ENCODE peak calls at places on chromosomes 13 and 19, in four cellular contexts. One of them, this sample, is unnamed.
A peak's percentile ranks its signal among the peaks of the same experiment; 100 is the strongest.

GRCh38 chr19:17784201-17785008 is 10.5 kb upstream of the B3GNT3 start:
- DNase-seq in K562: peak; percentile 81
- DNase-seq in HepG2: peak; percentile 49
- DNase-seq in GM12878: no peak
- DNase-seq in this sample: peak; percentile 96

GRCh38 chr19:46137915-46138473 is 10.0 kb upstream of the IGFL2 start:
- DNase-seq in K562: no peak
- DNase-seq in GM12878: no peak
- DNase-seq in HepG2: no peak
- DNase-seq in this sample: no peak

GRCh38 chr13:32136061-32136460 is 104.5 kb downstream of the FRY start:
- DNase-seq in HepG2: no peak
- DNase-seq in GM12878: no peak
- DNase-seq in K562: no peak
- DNase-seq in this sample: no peak

GRCh38 chr13:84481958-84482357 is 599.7 kb upstream of the SLITRK1 start:
- DNase-seq in GM12878: no peak
- DNase-seq in K562: no peak
- DNase-seq in HepG2: no peak
- DNase-seq in this sample: no peak

GRCh38 chr13:72384879-72385278 is 342.6 kb downstream of the MZT1 start:
- DNase-seq in GM12878: no peak
- DNase-seq in HepG2: peak; percentile 44
- DNase-seq in K562: no peak
- DNase-seq in this sample: no peak

GRCh38 chr13:37446503-37446902 is 152.1 kb downstream of the POSTN start:
- DNase-seq in HepG2: no peak
- DNase-seq in GM12878: no peak
- DNase-seq in K562: no peak
- DNase-seq in this sample: no peak

GRCh38 chr13:110486061-110486780 is 75.3 kb downstream of the RAB20 start:
- DNase-seq in HepG2: no peak
- DNase-seq in GM12878: no peak
- DNase-seq in K562: no peak
- DNase-seq in this sample: no peak

GRCh38 chr13:67318398-67318797 is 88.3 kb upstream of the PCDH9 start:
- DNase-seq in K562: no peak
- DNase-seq in HepG2: no peak
- DNase-seq in GM12878: no peak
- DNase-seq in this sample: no peak

GRCh38 chr19:46620267-46620666 is 4.6 kb downstream of the PTGIR start:
- DNase-seq in K562: no peak
- DNase-seq in GM12878: no peak
- DNase-seq in HepG2: no peak
- DNase-seq in this sample: no peak

GRCh38 chr19:409515-410242 is 732 bp upstream of the C2CD4C start:
- DNase-seq in K562: no peak
- DNase-seq in HepG2: no peak
- DNase-seq in GM12878: no peak
- DNase-seq in this sample: peak; percentile 73

GRCh38 chr19:55253842-55254624 is 4.8 kb downstream of the PPP6R1 start:
- DNase-seq in HepG2: no peak
- DNase-seq in K562: no peak
- DNase-seq in GM12878: peak; percentile 77
- DNase-seq in this sample: no peak
- TF ChIP-seq HDAC6 in HepG2: no peak
- TF ChIP-seq HDAC6 in K562: no peak
- TF ChIP-seq HDAC6 in GM12878: no peak
- TF ChIP-seq HDAC6 in this sample: no peak

DNA sequence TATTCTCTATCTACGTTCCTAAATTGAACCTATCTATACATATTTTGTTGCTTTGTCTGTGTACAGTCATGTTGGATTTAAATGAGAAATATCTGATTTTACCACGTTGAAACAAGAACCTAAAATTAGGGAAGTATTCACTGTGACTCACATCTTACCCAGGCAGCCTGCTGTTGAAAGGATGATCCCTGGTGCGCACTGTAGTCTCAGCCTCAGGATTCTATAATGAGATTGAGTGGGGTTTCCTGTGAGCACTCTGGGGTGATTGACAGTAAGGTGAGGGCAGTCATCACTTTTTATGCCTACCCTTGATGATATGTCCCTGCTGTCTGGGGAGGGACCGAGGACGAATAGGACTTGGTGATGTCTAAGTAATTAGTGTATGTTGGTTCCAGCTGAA is 35.4 kb downstream of the PCCA start:
- DNase-seq in K562: no peak
- DNase-seq in HepG2: no peak
- DNase-seq in GM12878: no peak
- DNase-seq in this sample: no peak
- TF ChIP-seq GABPA in K562: no peak
- TF ChIP-seq GABPA in HepG2: no peak
- TF ChIP-seq GABPA in GM12878: no peak
- TF ChIP-seq GABPA in this sample: no peak

GRCh38 chr19:39692166-39692565 is 12.1 kb upstream of the LGALS14 start:
- DNase-seq in K562: no peak
- DNase-seq in HepG2: no peak
- DNase-seq in GM12878: no peak
- DNase-seq in this sample: no peak
- TF ChIP-seq KDM1A in K562: no peak
- TF ChIP-seq KDM1A in HepG2: no peak
- TF ChIP-seq KDM1A in GM12878: no peak
- TF ChIP-seq KDM1A in this sample: no peak

GRCh38 chr19:12695997-12696365 is 450 bp downstream of the FBXW9 start:
- DNase-seq in K562: no peak
- DNase-seq in GM12878: no peak
- DNase-seq in HepG2: no peak
- DNase-seq in this sample: no peak
- TF ChIP-seq HDAC6 in K562: no peak
- TF ChIP-seq HDAC6 in GM12878: no peak
- TF ChIP-seq HDAC6 in HepG2: no peak
- TF ChIP-seq HDAC6 in this sample: no peak

GRCh38 chr19:41298327-41298964 is 11.5 kb upstream of the CCDC97 start:
- DNase-seq in GM12878: no peak
- DNase-seq in K562: no peak
- DNase-seq in HepG2: no peak
- DNase-seq in this sample: no peak
- TF ChIP-seq GABPA in GM12878: no peak
- TF ChIP-seq GABPA in K562: no peak
- TF ChIP-seq GABPA in HepG2: no peak
- TF ChIP-seq GABPA in this sample: no peak

GRCh38 chr19:52936958-52937334 is 13.7 kb upstream of the ZNF888 start:
- DNase-seq in HepG2: no peak
- DNase-seq in K562: no peak
- DNase-seq in GM12878: no peak
- DNase-seq in this sample: no peak
- TF ChIP-seq KDM1A in HepG2: no peak
- TF ChIP-seq KDM1A in K562: no peak
- TF ChIP-seq KDM1A in GM12878: no peak
- TF ChIP-seq KDM1A in this sample: no peak

GRCh38 chr13:20149762-20150161 is 11.1 kb downstream of the GJA3 start:
- DNase-seq in K562: no peak
- DNase-seq in GM12878: no peak
- DNase-seq in HepG2: no peak
- DNase-seq in this sample: no peak

GRCh38 chr13:20148501-20149183 is 12.2 kb downstream of the GJA3 start:
- DNase-seq in HepG2: no peak
- DNase-seq in K562: no peak
- DNase-seq in GM12878: no peak
- DNase-seq in this sample: no peak

GRCh38 chr13:20150561-20150960 is 10.3 kb downstream of the GJA3 start:
- DNase-seq in GM12878: no peak
- DNase-seq in K562: no peak
- DNase-seq in HepG2: no peak
- DNase-seq in this sample: peak; percentile 7

GRCh38 chr13:20151016-20151415 is 9.8 kb downstream of the GJA3 start:
- DNase-seq in HepG2: no peak
- DNase-seq in K562: peak; percentile 18
- DNase-seq in GM12878: no peak
- DNase-seq in this sample: no peak

DNA sequence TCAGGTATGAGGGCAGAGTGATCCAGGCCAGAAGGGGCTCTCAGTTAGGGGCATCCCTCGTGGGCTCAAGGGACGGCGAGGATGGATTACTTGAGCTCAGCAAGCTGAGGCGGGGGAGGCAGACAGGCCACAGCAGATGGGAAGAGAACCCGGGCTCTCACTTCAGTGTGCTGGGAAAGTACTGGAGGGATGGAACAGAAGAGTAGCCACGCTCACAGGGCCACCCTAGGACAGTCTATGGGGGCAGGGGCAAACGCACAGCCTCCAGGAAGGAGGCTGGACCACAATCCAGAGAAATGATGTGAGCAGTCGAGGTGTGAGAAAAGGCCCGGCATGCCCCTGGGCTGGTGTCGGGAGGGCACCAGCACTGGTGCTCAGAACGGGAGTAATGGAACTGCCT is 9.2 kb downstream of the GJA3 start:
- DNase-seq in HepG2: no peak
- DNase-seq in K562: no peak
- DNase-seq in GM12878: no peak
- DNase-seq in this sample: no peak
- TF ChIP-seq HDAC6 in HepG2: no peak
- TF ChIP-seq HDAC6 in K562: no peak
- TF ChIP-seq HDAC6 in GM12878: no peak
- TF ChIP-seq HDAC6 in this sample: no peak

GRCh38 chr19:33794578-33795369 is 1.9 kb upstream of the KCTD15 start:
- DNase-seq in K562: no peak
- DNase-seq in HepG2: no peak
- DNase-seq in GM12878: no peak
- DNase-seq in this sample: peak; percentile 65

GRCh38 chr19:33798701-33799111 is 2.0 kb downstream of the KCTD15 start:
- DNase-seq in K562: no peak
- DNase-seq in HepG2: no peak
- DNase-seq in GM12878: no peak
- DNase-seq in this sample: no peak

GRCh38 chr19:33797821-33798633 is 1.4 kb downstream of the KCTD15 start:
- DNase-seq in GM12878: no peak
- DNase-seq in HepG2: no peak
- DNase-seq in K562: peak; percentile 84
- DNase-seq in this sample: no peak

GRCh38 chr19:33795370-33796163 is 1.1 kb upstream of the KCTD15 start:
- DNase-seq in HepG2: peak; percentile 66
- DNase-seq in GM12878: no peak
- DNase-seq in K562: peak; percentile 92
- DNase-seq in this sample: no peak

DNA sequence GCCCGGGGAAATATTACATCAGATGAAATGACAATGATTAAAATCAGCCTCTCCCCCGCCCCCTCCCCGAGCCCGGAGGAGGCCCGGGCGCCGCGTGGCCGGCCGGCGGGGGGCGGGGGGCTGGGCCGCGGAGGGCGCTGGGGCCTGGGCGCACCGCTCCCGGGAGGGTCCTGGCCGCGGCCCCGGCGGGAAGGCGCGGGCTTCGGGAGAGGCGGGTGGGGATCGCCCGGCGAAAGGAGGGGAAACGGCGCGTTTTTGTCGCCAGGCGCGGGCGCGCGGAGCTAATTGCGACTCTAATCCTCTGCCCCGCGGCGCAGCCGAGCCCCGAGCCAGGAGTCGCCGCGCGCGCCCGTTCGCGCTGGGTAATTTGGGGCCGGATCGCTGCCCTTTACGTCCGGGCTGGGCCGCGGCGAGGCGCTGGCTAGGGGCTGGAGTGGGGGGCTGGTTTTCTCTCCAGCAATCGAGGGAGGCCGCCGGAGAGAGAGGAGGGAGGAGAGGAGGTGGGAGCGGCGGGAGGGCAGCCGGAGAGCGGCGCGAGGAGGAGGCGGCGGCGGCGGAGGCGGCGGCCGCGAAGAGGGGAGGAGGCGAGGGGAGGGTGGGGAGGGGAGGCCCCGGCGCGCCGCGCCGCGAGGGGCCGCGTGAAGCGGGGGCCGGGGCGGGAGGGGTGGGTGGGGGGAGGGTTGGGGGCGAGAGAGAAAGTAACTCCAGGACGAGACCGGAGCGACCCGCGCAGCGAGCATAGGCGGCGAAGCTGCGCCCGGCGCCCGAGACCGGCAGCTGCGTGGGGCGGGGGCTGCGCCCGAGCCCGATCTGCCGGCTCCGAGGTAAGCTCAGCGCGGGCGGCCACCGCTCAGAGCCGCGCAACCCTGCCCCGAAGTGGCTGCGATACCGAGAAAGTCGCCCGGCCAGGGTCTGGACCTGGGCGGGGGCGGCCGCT is at the start of gene KCTD15:
- DNase-seq in HepG2: no peak
- DNase-seq in K562: peak; percentile 75
- DNase-seq in GM12878: no peak
- DNase-seq in this sample: peak; percentile 84
- TF ChIP-seq GABPA in HepG2: no peak
- TF ChIP-seq GABPA in K562: no peak
- TF ChIP-seq GABPA in GM12878: no peak
- TF ChIP-seq GABPA in this sample: no peak

DNA sequence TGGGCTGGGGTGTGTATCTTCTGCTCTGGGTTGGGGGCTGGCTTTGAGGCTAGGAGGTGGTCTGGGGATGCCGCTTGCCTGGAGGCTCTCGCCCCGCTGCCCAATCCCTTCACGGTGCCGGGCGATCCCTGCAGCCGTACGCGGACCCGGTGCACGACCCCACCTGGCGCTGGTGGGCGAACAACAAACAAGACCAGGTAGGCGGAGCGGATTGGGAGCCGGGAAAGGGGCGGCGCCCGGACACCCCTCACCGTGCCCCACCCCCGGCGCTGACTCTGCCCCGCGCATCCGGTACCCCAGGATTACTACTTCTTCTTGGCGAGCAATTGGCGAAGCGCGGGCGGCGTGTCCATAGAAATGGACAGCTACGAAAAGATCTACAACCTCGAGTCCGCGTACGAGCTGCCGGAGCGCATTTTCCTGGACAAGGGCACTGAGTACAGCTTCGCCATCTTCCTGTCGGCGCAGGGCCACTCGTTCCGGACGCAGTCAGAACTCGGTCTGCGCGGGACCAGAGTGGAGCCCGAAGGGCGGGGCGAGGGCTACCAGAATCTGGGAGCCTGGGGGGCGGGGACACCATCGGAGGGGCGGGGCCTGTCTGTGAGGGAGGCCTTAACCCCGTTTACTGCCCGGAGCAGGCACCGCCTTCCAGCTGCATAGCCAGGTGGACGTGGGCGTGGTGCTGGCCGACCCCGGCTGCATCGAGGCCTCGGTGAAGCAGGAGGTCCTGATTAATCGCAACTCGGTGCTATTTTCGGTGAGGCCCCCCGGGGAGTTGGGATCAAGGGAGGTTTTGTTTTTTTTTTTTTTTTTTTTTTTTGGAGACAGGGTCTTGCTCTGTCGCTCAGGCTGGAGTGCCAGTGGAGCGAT is 12.1 kb upstream of the PSMD8 start:
- DNase-seq in K562: peak; percentile 91
- DNase-seq in HepG2: peak; percentile 23
- DNase-seq in GM12878: no peak
- DNase-seq in this sample: peak; percentile 99
- TF ChIP-seq KDM1A in K562: no peak
- TF ChIP-seq KDM1A in HepG2: no peak
- TF ChIP-seq KDM1A in GM12878: no peak
- TF ChIP-seq KDM1A in this sample: no peak